ENCODE peak calls at places on chromosome 16, in nine cellular contexts. C, M, D, F, E, O, P, G and A are unnamed samples.

GRCh38 chr16:29784901-29785500 is 5.5 kb upstream of the KIF22 start:
- DNase-seq in C (no peak), M (no peak), D (peak; percentile 62), F (no peak), E (no peak), O (peak; percentile 94), P (no peak), G (peak; percentile 74), A (peak; percentile 64)

GRCh38 chr16:13414154-13414553 is 505.8 kb upstream of the ERCC4 start:
- DNase-seq in C (no peak), M (no peak), D (no peak), F (no peak), E (no peak), O (no peak), P (no peak), G (no peak), A (no peak)

GRCh38 chr16:48539485-48540221 is 70.3 kb downstream of the N4BP1 start:
- DNase-seq in C (no peak), M (no peak), D (no peak), F (no peak), E (no peak), O (peak; percentile 60), P (no peak), G (no peak), A (no peak)

GRCh38 chr16:70753228-70753627 is 47.7 kb downstream of the VAC14 start:
- DNase-seq in C (no peak), M (no peak), D (no peak), F (no peak), E (no peak), O (peak; percentile 55), P (no peak), G (no peak), A (no peak)

GRCh38 chr16:83602797-83603735 is 204.7 kb upstream of the HSBP1 start:
- DNase-seq in C (no peak), M (no peak), D (no peak), F (no peak), E (no peak), O (no peak), P (no peak), G (no peak), A (no peak)

GRCh38 chr16:11546522-11547485 is 39.9 kb downstream of the LITAF start:
- DNase-seq in C (peak; percentile 35), M (no peak), D (peak; percentile 42), F (peak; percentile 21), E (no peak), O (no peak), P (no peak), G (peak; percentile 59), A (no peak)

GRCh38 chr16:85202631-85203461 is 90.6 kb upstream of the CIBAR2 start:
- DNase-seq in C (peak; percentile 60), M (no peak), D (no peak), F (peak; percentile 85), E (no peak), O (peak; percentile 94), P (no peak), G (peak; percentile 96), A (no peak)

GRCh38 chr16:50368410-50369132 is at the start of gene BRD7:
- DNase-seq in C (no peak), M (peak; percentile 78), D (peak; percentile 74), F (peak; percentile 23), E (no peak), O (peak; percentile 85), P (peak; percentile 63), G (peak; percentile 68), A (peak; percentile 82)

GRCh38 chr16:88888778-88889387 is 22.4 kb upstream of the PABPN1L start:
- DNase-seq in C (no peak), M (peak; percentile 37), D (no peak), F (no peak), E (no peak), O (no peak), P (no peak), G (no peak), A (no peak)

GRCh38 chr16:66508261-66508913 is 41.5 kb downstream of the TK2 start:
- DNase-seq in C (no peak), M (no peak), D (peak; percentile 56), F (no peak), E (no peak), O (peak; percentile 50), P (no peak), G (peak; percentile 77), A (no peak)

GRCh38 chr16:2486645-2487516 is 12.0 kb downstream of the TBC1D24 start:
- DNase-seq in C (no peak), M (peak; percentile 31), D (no peak), F (no peak), E (peak; percentile 59), O (no peak), P (no peak), G (no peak), A (peak; percentile 50)

GRCh38 chr16:57283214-57283955 is 1.1 kb downstream of the PLLP start:
- DNase-seq in C (no peak), M (peak; percentile 30), D (no peak), F (no peak), E (no peak), O (no peak), P (no peak), G (no peak), A (no peak)

GRCh38 chr16:89922477-89922883 is 662 bp upstream of the TUBB3 start:
- DNase-seq in C (peak; percentile 69), M (peak; percentile 96), D (peak; percentile 96), F (peak; percentile 91), E (no peak), O (peak; percentile 98), P (no peak), G (peak; percentile 93), A (peak; percentile 78)

GRCh38 chr16:47033176-47033575 is 59.7 kb upstream of the DNAJA2 start:
- DNase-seq in C (no peak), M (no peak), D (no peak), F (no peak), E (no peak), O (peak; percentile 5), P (no peak), G (no peak), A (no peak)

GRCh38 chr16:52906271-52906670 is 146.4 kb downstream of the CHD9NB start:
- DNase-seq in C (no peak), M (no peak), D (no peak), F (no peak), E (no peak), O (no peak), P (no peak), G (no peak), A (no peak)

GRCh38 chr16:87074635-87075318 is 242.4 kb downstream of the C16orf95 start:
- DNase-seq in C (no peak), M (no peak), D (no peak), F (no peak), E (no peak), O (no peak), P (no peak), G (no peak), A (no peak)

GRCh38 chr16:1094601-1095449 is 1.2 kb downstream of the C1QTNF8 start:
- DNase-seq in C (no peak), M (no peak), D (no peak), F (no peak), E (no peak), O (no peak), P (no peak), G (no peak), A (no peak)

GRCh38 chr16:82535262-82535661 is 91.5 kb upstream of the CDH13 start:
- DNase-seq in C (no peak), M (no peak), D (no peak), F (no peak), E (no peak), O (no peak), P (no peak), G (no peak), A (no peak)

GRCh38 chr16:11534262-11534661 is 52.5 kb downstream of the LITAF start:
- DNase-seq in C (no peak), M (no peak), D (no peak), F (no peak), E (no peak), O (peak; percentile 34), P (no peak), G (peak; percentile 50), A (no peak)

GRCh38 chr16:70715113-70715711 is 29.4 kb upstream of the MTSS2 start:
- DNase-seq in C (peak; percentile 98), M (peak; percentile 71), D (peak; percentile 99), F (peak; percentile 98), E (peak; percentile 79), O (peak; percentile 94), P (no peak), G (peak; percentile 96), A (no peak)

GRCh38 chr16:47660540-47660939 is 199.4 kb downstream of the PHKB start:
- DNase-seq in C (no peak), M (no peak), D (no peak), F (no peak), E (no peak), O (no peak), P (no peak), G (no peak), A (no peak)

GRCh38 chr16:66525396-66526180 is 24.3 kb downstream of the TK2 start:
- DNase-seq in C (no peak), M (peak; percentile 86), D (peak; percentile 97), F (no peak), E (no peak), O (peak; percentile 70), P (no peak), G (peak; percentile 29), A (no peak)

GRCh38 chr16:88365244-88365865 is 17.4 kb upstream of the ZNF469 start:
- DNase-seq in C (no peak), M (no peak), D (no peak), F (no peak), E (no peak), O (peak; percentile 57), P (no peak), G (no peak), A (no peak)

GRCh38 chr16:11681526-11681925 is 13.3 kb downstream of the SNN start:
- DNase-seq in C (no peak), M (peak; percentile 47), D (no peak), F (no peak), E (no peak), O (peak; percentile 81), P (no peak), G (no peak), A (no peak)

GRCh38 chr16:22296225-22297113 is 740 bp upstream of the POLR3E start:
- DNase-seq in C (no peak), M (peak; percentile 23), D (peak; percentile 28), F (no peak), E (no peak), O (no peak), P (no peak), G (no peak), A (no peak)

GRCh38 chr16:81493755-81494433 is 49.3 kb downstream of the CMIP start:
- DNase-seq in C (peak; percentile 69), M (peak; percentile 49), D (peak; percentile 91), F (peak; percentile 44), E (no peak), O (no peak), P (no peak), G (peak; percentile 41), A (no peak)

GRCh38 chr16:24318670-24319069 is 62.5 kb downstream of the CACNG3 start:
- DNase-seq in C (no peak), M (no peak), D (no peak), F (no peak), E (no peak), O (no peak), P (no peak), G (no peak), A (no peak)

GRCh38 chr16:89175280-89176146 is 4.0 kb downstream of the CDH15 start:
- DNase-seq in C (no peak), M (no peak), D (no peak), F (no peak), E (peak; percentile 93), O (no peak), P (no peak), G (no peak), A (no peak)

GRCh38 chr16:87626401-87626800 is 24.1 kb downstream of the JPH3 start:
- DNase-seq in C (no peak), M (no peak), D (no peak), F (no peak), E (no peak), O (no peak), P (no peak), G (no peak), A (no peak)

GRCh38 chr16:49183911-49184310 is 97.7 kb downstream of the CBLN1 start:
- DNase-seq in C (no peak), M (peak; percentile 24), D (peak; percentile 8), F (no peak), E (no peak), O (no peak), P (peak; percentile 68), G (no peak), A (no peak)

GRCh38 chr16:65024649-65025243 is 97.1 kb downstream of the CDH11 start:
- DNase-seq in C (peak; percentile 15), M (no peak), D (no peak), F (no peak), E (no peak), O (no peak), P (no peak), G (peak; percentile 52), A (no peak)